ENCODE peak calls at places on chromosomes 7 and 10, in seven cellular contexts. V is thoracic aorta, R is astrocyte, M is Peyer's patch, N is fibroblast of lung, T is left lung, W is pancreas. P is an unnamed sample. For H3K27me3, the result is how much of the 10 kb centered on the place peaks cover.

GRCh38 chr7:121797283-121798037 is 75.5 kb upstream of the PTPRZ1 start:
- DNase-seq in V (no peak), R (peak), M (no peak), N (no peak), T (no peak), W (no peak), P (no peak)

GRCh38 chr7:6640246-6640721 is 3.2 kb downstream of the ZNF316 start:
- DNase-seq in V (no peak), R (peak), M (no peak), N (peak), T (peak), W (no peak), P (no peak)

GRCh38 chr10:127215882-127216281 is 19.5 kb upstream of the INSYN2A start:
- DNase-seq in V (no peak), R (no peak), M (no peak), N (no peak), T (no peak), W (no peak), P (no peak)

GRCh38 chr7:151520419-151521229 is 929 bp upstream of the RHEB start:
- DNase-seq in V (peak), R (no peak), M (peak), N (no peak), T (peak), W (peak), P (peak)

GRCh38 chr7:46386428-46387399 is 465.6 kb upstream of the IGFBP3 start:
- DNase-seq in V (no peak), R (peak), M (no peak), N (no peak), T (no peak), W (no peak), P (no peak)

GRCh38 chr7:37198906-37199485 is 249.7 kb downstream of the ELMO1 start:
- DNase-seq in V (peak), R (peak), M (peak), N (peak), T (peak), W (peak), P (peak)

GRCh38 chr10:20855398-20856038 is 41.6 kb downstream of the NEBL start:
- DNase-seq in V (no peak), R (peak), M (no peak), N (peak), T (no peak), W (no peak), P (no peak)

GRCh38 chr10:84499846-84500245 is 171.5 kb downstream of the CCSER2 start:
- DNase-seq in V (no peak), R (peak), M (no peak), N (no peak), T (no peak), W (no peak), P (no peak)

GRCh38 chr10:72229261-72230251 is 13.5 kb upstream of the ASCC1 start:
- DNase-seq in V (no peak), R (no peak), M (no peak), N (peak), T (no peak), W (peak), P (no peak)

GRCh38 chr7:44051611-44052220 is 7.2 kb downstream of the DBNL start:
- DNase-seq in V (no peak), R (no peak), M (peak), N (no peak), T (no peak), W (peak), P (peak)

GRCh38 chr7:148650232-148650858 is 48.4 kb upstream of the CUL1 start:
- DNase-seq in V (no peak), R (peak), M (no peak), N (peak), T (no peak), W (no peak), P (no peak)

GRCh38 chr10:98266647-98267046 is 1.3 kb downstream of the LOXL4 start:
- DNase-seq in V (no peak), R (no peak), M (no peak), N (no peak), T (no peak), W (no peak), P (no peak)

GRCh38 chr10:58844680-58845079 is 331.8 kb upstream of the PHYHIPL start:
- DNase-seq in V (no peak), R (no peak), M (no peak), N (no peak), T (no peak), W (no peak), P (no peak)

GRCh38 chr7:128005759-128006159 is 25.5 kb downstream of the LRRC4 start:
- DNase-seq in V (no peak), R (no peak), M (no peak), N (no peak), T (no peak), W (no peak), P (no peak)

GRCh38 chr7:50792342-50793114 is 9.8 kb upstream of the GRB10 start:
- DNase-seq in V (no peak), R (peak), M (no peak), N (peak), T (peak), W (no peak), P (peak)

GRCh38 chr7:105880571-105881330 is 4.4 kb upstream of the ATXN7L1 start:
- DNase-seq in V (no peak), R (no peak), M (no peak), N (no peak), T (no peak), W (no peak), P (no peak)

GRCh38 chr7:112510032-112510742 is 29.4 kb downstream of the LSMEM1 start:
- DNase-seq in V (no peak), R (peak), M (no peak), N (peak), T (no peak), W (no peak), P (no peak)

GRCh38 chr7:24715661-24716479 is 41.4 kb downstream of the GSDME start:
- DNase-seq in V (no peak), R (peak), M (no peak), N (peak), T (peak), W (no peak), P (no peak)

GRCh38 chr7:22147868-22148267 is 202.2 kb upstream of the CDCA7L start:
- DNase-seq in V (no peak), R (no peak), M (no peak), N (no peak), T (no peak), W (no peak), P (no peak)

GRCh38 chr7:36391436-36392198 is 2.0 kb downstream of the ANLN start:
- DNase-seq in V (no peak), R (no peak), M (no peak), N (peak), T (no peak), W (no peak), P (no peak)

GRCh38 chr7:2843711-2844152 is 376 bp downstream of the GNA12 start:
- DNase-seq in V (no peak), R (peak), M (peak), N (peak), T (peak), W (peak), P (peak)

GRCh38 chr10:16384064-16384463 is 52.7 kb upstream of the PTER start:
- DNase-seq in V (no peak), R (no peak), M (no peak), N (no peak), T (no peak), W (no peak), P (no peak)

DNA sequence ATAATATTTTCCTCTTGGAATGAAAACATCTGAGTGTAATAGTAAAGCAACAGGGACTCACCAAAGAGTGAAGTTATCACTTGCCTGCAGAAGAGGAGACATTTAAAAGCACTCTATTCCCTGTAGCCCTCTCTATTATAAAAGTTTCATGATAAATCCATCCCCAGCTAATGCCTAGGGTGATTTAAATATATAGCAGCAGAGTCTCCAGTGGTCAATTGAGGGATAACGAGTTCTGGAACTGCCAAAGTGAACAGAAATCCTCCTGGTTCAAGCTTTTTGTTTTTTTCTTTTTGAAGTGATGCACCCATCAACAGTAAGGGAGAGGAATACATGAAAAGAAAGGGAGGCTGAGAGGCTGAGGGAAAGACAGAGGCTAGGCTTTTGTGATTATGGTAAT is 87.3 kb downstream of the EVX1 start:
- DNase-seq in V (no peak), R (no peak), M (no peak), N (no peak), T (no peak), W (no peak), P (no peak)
- TF ChIP-seq CTCF in V (no peak), R (no peak), M (peak), N (no peak), T (peak), W (no peak), P (no peak)

DNA sequence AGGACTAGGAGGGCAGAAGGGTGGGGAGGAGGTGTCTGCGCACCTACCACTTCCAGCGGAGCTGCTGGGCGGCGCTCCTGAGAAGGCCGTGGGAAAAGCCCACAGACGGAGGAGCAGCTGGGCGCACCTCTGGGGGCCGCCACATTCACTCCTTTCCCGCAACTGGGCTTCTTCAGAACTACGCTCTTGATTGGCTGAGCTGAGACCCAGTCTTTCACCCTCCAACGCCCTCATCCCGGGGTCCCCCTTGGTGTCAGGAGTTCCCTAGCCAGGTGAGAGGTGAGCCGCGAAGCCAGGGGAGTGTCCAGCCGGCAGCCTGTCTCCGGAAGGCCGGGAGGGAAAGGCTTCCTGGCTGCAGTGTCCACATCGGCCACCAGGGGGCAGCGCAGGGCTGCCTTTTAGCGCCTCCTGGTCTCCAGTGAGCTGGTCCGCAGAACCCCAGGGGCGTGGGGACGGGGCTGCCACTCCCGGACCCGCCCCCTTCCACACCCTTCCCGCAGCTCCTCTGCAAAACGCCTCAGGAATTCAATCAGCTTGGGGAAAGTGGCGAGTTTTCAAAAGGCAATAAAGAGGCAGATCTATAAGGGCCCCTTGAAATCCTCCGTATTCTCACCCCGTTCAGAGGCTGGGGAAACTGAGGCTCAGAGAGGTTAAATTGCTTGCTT is 98.8 kb downstream of the CHST15 start:
- DNase-seq in V (no peak), R (peak), M (peak), N (peak), T (peak), W (peak), P (peak)
- H3K27me3 ChIP-seq in V (under half), R (under half), M (under half), N (under half), T (under half), W (under half), P (under half)

DNA sequence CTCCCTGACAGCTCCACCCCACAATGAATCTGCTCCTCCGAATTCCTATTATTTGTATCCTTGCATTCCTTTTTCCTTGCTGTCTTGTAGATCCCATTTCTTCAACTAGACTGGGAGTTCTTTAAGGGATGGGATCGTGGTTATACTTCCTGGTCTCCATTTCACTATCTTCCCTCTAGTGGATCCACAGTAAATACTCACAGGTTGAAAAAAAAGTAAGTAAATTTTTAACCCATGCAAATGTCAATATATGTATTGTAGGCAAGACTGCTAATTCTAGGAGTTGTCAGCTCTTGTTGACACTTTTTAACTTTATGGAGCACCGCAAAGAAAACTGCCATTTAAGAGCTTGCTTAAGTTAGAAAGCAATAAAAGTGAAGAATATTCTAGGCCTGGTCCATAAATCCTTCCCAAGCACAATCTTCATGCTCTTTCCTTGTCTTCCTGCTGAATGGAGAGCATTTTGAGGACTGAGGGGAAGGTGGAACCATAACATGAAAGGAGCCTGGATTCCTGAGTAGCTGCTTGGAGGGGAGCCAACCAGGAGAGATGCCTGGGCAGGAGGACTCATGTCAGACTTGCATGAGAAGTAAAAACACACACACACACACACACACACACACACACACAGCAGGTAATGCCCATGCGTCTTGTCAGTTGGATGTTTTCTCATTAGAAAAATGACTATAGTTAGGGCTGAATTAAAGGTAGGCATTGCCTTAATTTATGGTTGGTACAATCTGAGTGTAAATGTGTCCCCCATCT is 32.1 kb downstream of the VWA2 start:
- DNase-seq in V (no peak), R (no peak), M (no peak), N (no peak), T (no peak), W (peak), P (peak)
- H3K27ac ChIP-seq in V (no peak), R (peak), M (no peak), N (peak), T (no peak), W (no peak), P (no peak)

GRCh38 chr10:110163192-110163773 is 44.1 kb upstream of the MXI1 start:
- DNase-seq in V (no peak), R (no peak), M (no peak), N (no peak), T (no peak), W (no peak), P (no peak)

GRCh38 chr10:110167149-110167548 is 40.3 kb upstream of the MXI1 start:
- DNase-seq in V (no peak), R (no peak), M (no peak), N (no peak), T (no peak), W (no peak), P (no peak)

GRCh38 chr10:110163841-110164240 is 43.6 kb upstream of the MXI1 start:
- DNase-seq in V (no peak), R (no peak), M (no peak), N (no peak), T (no peak), W (no peak), P (no peak)

GRCh38 chr10:110165239-110165638 is 42.2 kb upstream of the MXI1 start:
- DNase-seq in V (no peak), R (no peak), M (no peak), N (no peak), T (no peak), W (no peak), P (no peak)

GRCh38 chr10:110165867-110166266 is 41.5 kb upstream of the MXI1 start:
- DNase-seq in V (no peak), R (no peak), M (no peak), N (no peak), T (no peak), W (no peak), P (no peak)
- TF ChIP-seq CTCF in V (no peak), R (no peak), M (no peak), N (no peak), T (no peak), W (no peak), P (no peak)

DNA sequence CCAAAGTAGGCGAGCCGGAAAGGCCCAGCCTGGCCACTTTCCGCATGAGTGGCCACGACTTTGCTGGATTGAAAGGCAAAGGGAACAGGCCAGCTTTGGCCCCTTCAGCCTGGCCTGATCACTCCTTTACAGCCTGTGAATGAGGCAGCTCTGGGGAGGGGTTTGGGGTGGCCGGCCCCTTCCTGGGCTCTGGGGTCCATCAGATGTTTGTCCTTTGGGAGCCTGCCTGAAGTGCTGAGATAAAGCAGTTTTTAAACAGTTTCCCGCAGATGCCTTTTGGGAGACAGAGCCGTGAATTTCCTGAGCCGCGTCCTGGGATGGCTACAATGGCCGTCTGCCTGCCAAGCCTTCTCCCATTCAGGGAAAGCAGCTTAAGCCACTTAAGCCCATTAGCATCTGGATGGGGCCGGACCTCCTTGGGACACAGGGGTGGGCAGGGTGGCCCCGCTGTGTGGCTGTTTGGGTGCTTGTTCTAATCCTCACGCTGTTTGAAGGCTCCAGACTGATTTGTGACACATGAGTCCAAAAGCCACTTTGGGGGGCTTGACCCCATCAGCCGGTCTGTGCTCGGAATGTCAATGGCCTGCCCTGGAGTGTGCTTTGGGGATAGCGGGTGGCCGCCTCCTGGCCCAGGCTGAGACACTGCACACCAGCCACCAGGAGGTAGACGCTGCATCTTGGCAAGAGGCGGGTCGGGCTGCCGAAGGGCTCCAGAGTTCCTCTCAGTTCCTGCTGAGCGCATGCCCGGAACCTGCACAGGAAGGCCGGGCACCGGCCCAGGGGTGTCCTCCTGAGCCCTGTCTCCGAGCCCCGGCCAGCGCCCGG is 38.9 kb downstream of the NKX6-2 start:
- DNase-seq in V (no peak), R (no peak), M (no peak), N (no peak), T (no peak), W (no peak), P (no peak)
- H3K27me3 ChIP-seq in V (under half), R (under half), M (under half), N (under half), T (under half), W (under half), P (under half)

DNA sequence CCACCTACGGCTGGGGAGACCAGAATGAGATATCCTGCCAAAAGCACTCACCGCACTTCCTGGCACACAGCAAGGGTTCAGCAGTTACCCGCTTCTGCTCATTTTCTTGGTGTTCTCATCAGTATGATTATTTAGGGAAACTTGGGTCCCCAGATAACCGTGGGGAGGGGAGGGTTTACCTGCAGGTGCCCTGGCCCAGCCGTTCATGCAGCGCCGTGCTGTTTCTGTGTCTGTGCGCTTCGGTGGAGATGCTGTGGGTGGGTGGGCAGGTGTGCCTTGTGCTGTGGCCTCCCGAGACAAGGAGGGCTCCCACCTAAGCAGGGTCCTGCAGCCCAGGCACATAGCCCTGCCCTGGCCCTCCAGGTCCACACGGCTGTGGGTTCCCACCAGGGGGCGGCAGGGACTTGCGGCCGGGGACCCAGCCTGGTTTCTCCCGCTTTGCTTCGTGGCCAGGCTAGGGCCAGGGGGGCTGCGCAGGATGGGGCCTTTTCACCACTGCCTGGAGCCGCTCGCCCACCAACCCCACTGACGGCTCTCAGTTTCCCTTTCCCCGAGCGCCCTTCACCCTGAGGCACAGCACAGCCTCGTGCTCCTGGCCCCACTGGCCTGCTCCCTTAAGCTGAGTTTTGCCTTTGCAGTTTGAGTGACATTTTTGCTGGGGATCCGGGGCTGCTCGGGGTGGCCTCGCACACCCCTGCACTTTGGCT is 78.5 kb downstream of the LHPP start:
- DNase-seq in V (no peak), R (no peak), M (peak), N (peak), T (peak), W (no peak), P (peak)
- H3K27ac ChIP-seq in V (no peak), R (no peak), M (no peak), N (no peak), T (no peak), W (no peak), P (no peak)

DNA sequence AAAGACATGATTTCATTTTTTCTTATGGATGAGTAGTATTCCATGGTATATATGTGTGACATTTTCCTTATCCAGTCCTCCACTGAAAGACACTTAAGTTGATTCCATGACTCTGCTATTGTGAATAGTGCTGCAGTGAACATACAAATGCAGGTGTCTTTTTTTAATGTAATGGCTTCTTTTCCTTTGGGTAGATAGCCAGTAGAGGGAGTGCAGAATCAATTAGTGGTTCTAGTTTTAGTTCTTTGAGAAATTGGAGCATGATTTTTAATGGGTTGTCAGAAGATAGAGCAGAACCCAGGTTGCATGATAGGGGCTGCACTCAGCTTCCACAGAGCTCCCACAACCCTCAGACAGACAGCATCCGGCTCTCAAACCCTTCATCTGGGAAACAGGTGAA is 152.9 kb upstream of the PLXDC2 start:
- DNase-seq in V (no peak), R (no peak), M (no peak), N (no peak), T (no peak), W (no peak), P (no peak)
- TF ChIP-seq CTCF in V (no peak), R (no peak), M (no peak), N (no peak), T (no peak), W (no peak), P (peak)

P was measured in upper lobe of right lung.